ENCODE peak calls at places on chromosomes 1 and 21, in six cellular contexts. G is CD8-positive, alpha-beta memory T cell; J is tibial nerve; K is H9; P is SJCRH30; D is endodermal cell. I is an unnamed sample. For H3K9me3, the result is how much of the 10 kb centered on the place peaks cover.

GRCh38 chr21:36350282-36350910 is 30.4 kb downstream of the MORC3 start:
- DNase-seq in G (no peak), J (no peak), P (no peak), D (peak), K (no peak), I (no peak)

GRCh38 chr1:8211620-8212442 is 106.1 kb upstream of the SLC45A1 start:
- DNase-seq in D (no peak), G (no peak), K (no peak), J (no peak), P (peak), I (no peak)

GRCh38 chr1:19861034-19861433 is 21.2 kb upstream of the OTUD3 start:
- DNase-seq in G (no peak), J (no peak), K (no peak), D (no peak), P (no peak), I (no peak)

GRCh38 chr1:91791103-91791502 is 94.8 kb downstream of the TGFBR3 start:
- DNase-seq in D (peak), J (no peak), P (peak), K (no peak), G (no peak), I (no peak)

GRCh38 chr1:10430216-10431064 is at the start of gene CENPS:
- DNase-seq in G (peak), J (peak), K (peak), D (peak), P (peak), I (peak)

GRCh38 chr1:58781541-58782307 is 2.1 kb downstream of the JUN start:
- DNase-seq in K (peak), P (peak), D (peak), G (peak), J (peak), I (peak)

GRCh38 chr1:169586067-169586394 is 250 bp downstream of the F5 start:
- DNase-seq in D (no peak), P (no peak), G (no peak), J (no peak), K (no peak), I (no peak)

GRCh38 chr1:177256153-177256814 is 85.5 kb downstream of the BRINP2 start:
- DNase-seq in K (peak), P (peak), J (no peak), G (no peak), D (peak), I (no peak)

GRCh38 chr1:167489581-167490340 is 28.6 kb downstream of the CD247 start:
- DNase-seq in J (no peak), K (peak), G (no peak), P (no peak), D (peak), I (peak)

GRCh38 chr1:161082996-161083742 is 6.2 kb downstream of the NECTIN4 start:
- DNase-seq in P (peak), J (peak), K (no peak), D (peak), G (no peak), I (no peak)

GRCh38 chr1:221708076-221708571 is 33.8 kb downstream of the DUSP10 start:
- DNase-seq in P (peak), K (no peak), J (no peak), G (peak), D (no peak), I (peak)

GRCh38 chr1:235075121-235075954 is 53.3 kb downstream of the TOMM20 start:
- DNase-seq in G (peak), K (no peak), D (no peak), J (peak), P (peak), I (peak)

GRCh38 chr1:44354268-44354839 is 703 bp downstream of the ERI3 start:
- DNase-seq in P (no peak), K (no peak), D (no peak), J (no peak), G (no peak), I (peak)

GRCh38 chr1:156577512-156577911 is 2.0 kb upstream of the TTC24 start:
- DNase-seq in D (no peak), J (no peak), K (no peak), G (no peak), P (no peak), I (no peak)

GRCh38 chr1:184075040-184076029 is 23.8 kb downstream of the TSEN15 start:
- DNase-seq in K (no peak), D (no peak), J (no peak), G (no peak), P (peak), I (no peak)

GRCh38 chr21:41875086-41875485 is 4.1 kb downstream of the PRDM15 start:
- DNase-seq in J (no peak), K (no peak), G (no peak), P (no peak), D (peak), I (no peak)

GRCh38 chr1:93638981-93639380 is 42.7 kb downstream of the BCAR3 start:
- DNase-seq in D (no peak), K (peak), G (no peak), J (no peak), P (no peak), I (no peak)

GRCh38 chr1:245772739-245773138 is 618.0 kb downstream of the KIF26B start:
- DNase-seq in G (no peak), J (no peak), D (no peak), K (no peak), P (no peak), I (no peak)

GRCh38 chr1:25022361-25023189 is 92.5 kb upstream of the RUNX3 start:
- DNase-seq in P (peak), J (peak), K (peak), D (peak), G (peak), I (peak)

GRCh38 chr1:151985768-151986167 is 7.9 kb downstream of the S100A10 start:
- DNase-seq in P (no peak), G (no peak), K (no peak), J (no peak), D (no peak), I (no peak)

DNA sequence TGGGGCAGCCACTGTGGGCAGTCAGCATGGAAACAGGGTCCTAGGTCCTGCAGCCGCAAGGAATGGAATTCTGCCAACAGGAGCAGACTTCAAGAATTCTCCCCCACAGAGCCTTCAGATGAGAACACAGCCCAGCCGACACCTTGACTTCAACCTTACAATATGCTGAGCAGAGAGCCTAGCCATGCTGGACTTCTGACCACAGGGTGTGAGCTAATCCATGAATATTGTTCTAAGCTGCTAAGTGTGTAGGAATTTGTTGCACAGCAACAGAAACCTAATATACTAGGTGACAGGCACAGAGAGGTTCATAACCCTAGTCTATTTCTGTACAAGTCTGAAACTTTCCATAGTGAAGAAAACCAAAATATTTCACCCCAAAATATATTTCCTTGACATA is 32.9 kb upstream of the IFNGR2 start:
- DNase-seq in D (no peak), K (no peak), G (no peak), J (no peak), P (no peak), I (no peak)
- H3K9me3 ChIP-seq in D (under half), K (under half), G (under half), J (under half), P (under half), I (under half)

GRCh38 chr1:248288385-248288784 is 10.6 kb upstream of the OR2T33 start:
- DNase-seq in G (no peak), P (no peak), K (no peak), D (no peak), J (no peak), I (no peak)
- H3K9me3 ChIP-seq in G (under half), P (under half), K (under half), D (half or more), J (under half), I (under half)

GRCh38 chr1:2906620-2907019 is 105.1 kb upstream of the TTC34 start:
- DNase-seq in P (no peak), G (no peak), K (no peak), D (no peak), J (no peak), I (no peak)
- H3K9me3 ChIP-seq in P (under half), G (under half), K (half or more), D (under half), J (under half), I (under half)

GRCh38 chr21:24147674-24148073 is 1459.6 kb downstream of the MRPL39 start:
- DNase-seq in D (no peak), J (no peak), K (no peak), G (no peak), P (no peak), I (no peak)
- H3K9me3 ChIP-seq in D (under half), J (under half), K (under half), G (under half), P (under half), I (under half)

I was measured in CD4-positive, CD25-positive, alpha-beta regulatory T cell.